ENCODE peak calls at places on chromosomes 13 and 19, in four cellular contexts. D, K, U and Y are unnamed samples.

GRCh38 chr19:56312787-56313343 is 1.8 kb downstream of the ZSCAN5A start:
- DNase-seq in D (no peak), K (no peak), U (no peak), Y (no peak)

GRCh38 chr13:45833663-45834062 is 17.9 kb downstream of the SIAH3 start:
- DNase-seq in D (no peak), K (peak), U (peak), Y (peak)

GRCh38 chr19:40390084-40390742 is at the start of gene HIPK4:
- DNase-seq in D (no peak), K (no peak), U (no peak), Y (no peak)

GRCh38 chr13:44971656-44972595 is 17.3 kb downstream of the NUFIP1 start:
- DNase-seq in D (no peak), K (no peak), U (no peak), Y (no peak)

GRCh38 chr13:111510502-111511218 is 190.2 kb downstream of the TEX29 start:
- DNase-seq in D (no peak), K (no peak), U (no peak), Y (no peak)

GRCh38 chr19:46020819-46021125 is 2.1 kb downstream of the PGLYRP1 start:
- DNase-seq in D (no peak), K (no peak), U (no peak), Y (no peak)

GRCh38 chr19:40740747-40741146 is 9.5 kb downstream of the ACTMAP start:
- DNase-seq in D (no peak), K (peak), U (no peak), Y (no peak)

GRCh38 chr19:12095111-12095790 is 30.7 kb downstream of the ZNF844 start:
- DNase-seq in D (no peak), K (no peak), U (no peak), Y (peak)

GRCh38 chr13:53783466-53783865 is 754.9 kb downstream of the OLFM4 start:
- DNase-seq in D (no peak), K (no peak), U (no peak), Y (no peak)

GRCh38 chr13:38630780-38631179 is 56.1 kb upstream of the FREM2 start:
- DNase-seq in D (no peak), K (peak), U (peak), Y (peak)

GRCh38 chr19:16945364-16945714 is 56.5 kb downstream of the F2RL3 start:
- DNase-seq in D (no peak), K (no peak), U (no peak), Y (no peak)

GRCh38 chr13:34164585-34164984 is 346.6 kb downstream of the RFC3 start:
- DNase-seq in D (no peak), K (no peak), U (no peak), Y (no peak)

GRCh38 chr13:93767231-93767916 is 540.8 kb downstream of the GPC6 start:
- DNase-seq in D (no peak), K (no peak), U (no peak), Y (no peak)

GRCh38 chr13:110442946-110443632 is 118.4 kb downstream of the RAB20 start:
- DNase-seq in D (peak), K (no peak), U (peak), Y (peak)

GRCh38 chr19:32219881-32220552 is 125.4 kb upstream of the ZNF507 start:
- DNase-seq in D (no peak), K (no peak), U (no peak), Y (no peak)

GRCh38 chr19:32977269-32977668 is 5.2 kb downstream of the FAAP24 start:
- DNase-seq in D (no peak), K (no peak), U (peak), Y (no peak)

GRCh38 chr19:30228113-30228725 is 144.0 kb upstream of the ZNF536 start:
- DNase-seq in D (peak), K (no peak), U (no peak), Y (no peak)

GRCh38 chr19:56193981-56194380 is 3.6 kb downstream of the ZSCAN5B start:
- DNase-seq in D (no peak), K (no peak), U (no peak), Y (no peak)

GRCh38 chr19:46356670-46357055 is 9.8 kb downstream of the PPP5C start:
- DNase-seq in D (no peak), K (no peak), U (no peak), Y (no peak)

GRCh38 chr19:18607222-18608101 is 863 bp upstream of the CRLF1 start:
- DNase-seq in D (no peak), K (no peak), U (no peak), Y (peak)

GRCh38 chr19:17784201-17785008 is 10.5 kb upstream of the B3GNT3 start:
- DNase-seq in D (peak), K (peak), U (peak), Y (peak)

GRCh38 chr13:114062754-114063153 is 69.7 kb downstream of the RASA3 start:
- DNase-seq in D (no peak), K (no peak), U (no peak), Y (no peak)

GRCh38 chr13:39976481-39976880 is 321.0 kb downstream of the COG6 start:
- DNase-seq in D (no peak), K (no peak), U (no peak), Y (no peak)

GRCh38 chr13:80259159-80259558 is 81.8 kb downstream of the SPRY2 start:
- DNase-seq in D (no peak), K (no peak), U (no peak), Y (no peak)

GRCh38 chr13:24274452-24274971 is 34.9 kb upstream of the C1QTNF9 start:
- DNase-seq in D (no peak), K (no peak), U (no peak), Y (no peak)

GRCh38 chr13:23159205-23159586 is 21.6 kb upstream of the SGCG start:
- DNase-seq in D (peak), K (peak), U (peak), Y (peak)

GRCh38 chr13:112245959-112246358 is 130.2 kb upstream of the SPACA7 start:
- DNase-seq in D (no peak), K (no peak), U (no peak), Y (no peak)

GRCh38 chr13:104773775-104774174 is 1707.6 kb upstream of the SLC10A2 start:
- DNase-seq in D (no peak), K (peak), U (peak), Y (peak)